ENCODE peak calls at places on chromosomes 16 and 17, in eight cellular contexts. M is hepatocyte; W is stimulated activated CD4-positive, alpha-beta T cell treated with anti-CD3 and anti-CD28 coated beads, Interleukin-1b, Interleukin-23, amount 100 ng/mL, for 4 hours; Q is EH; V is EL; L is right atrium auricular region; T is ACHN; H is globus pallidus. U is an unnamed sample.

GRCh38 chr17:83171661-83172060 is 92.3 kb downstream of the METRNL start:
- DNase-seq in M (peak), W (no peak), Q (no peak), V (peak), L (peak), T (no peak), H (no peak), U (no peak)

GRCh38 chr16:11079657-11080187 is 135.4 kb downstream of the CLEC16A start:
- DNase-seq in M (peak), W (no peak), Q (peak), V (peak), L (no peak), T (peak), H (no peak), U (peak)

GRCh38 chr17:59699786-59700185 is 7.4 kb downstream of the PTRH2 start:
- DNase-seq in M (no peak), W (no peak), Q (no peak), V (no peak), L (no peak), T (no peak), H (no peak), U (no peak)

GRCh38 chr17:39687546-39688474 is at the start of gene PGAP3:
- DNase-seq in M (peak), W (peak), Q (peak), V (peak), L (peak), T (peak), H (peak), U (peak)

GRCh38 chr17:50133028-50133768 is 3.2 kb upstream of the SAMD14 start:
- DNase-seq in M (peak), W (no peak), Q (peak), V (peak), L (no peak), T (peak), H (no peak), U (peak)

GRCh38 chr16:27786221-27786848 is 236.4 kb downstream of the KATNIP start:
- DNase-seq in M (no peak), W (no peak), Q (no peak), V (no peak), L (no peak), T (no peak), H (no peak), U (no peak)

GRCh38 chr16:85231959-85232358 is 119.7 kb upstream of the CIBAR2 start:
- DNase-seq in M (no peak), W (no peak), Q (no peak), V (no peak), L (peak), T (no peak), H (no peak), U (no peak)

GRCh38 chr16:9042943-9043680 is 48.3 kb upstream of the HAPSTR1 start:
- DNase-seq in M (no peak), W (no peak), Q (peak), V (peak), L (no peak), T (no peak), H (no peak), U (peak)

GRCh38 chr17:75832164-75832651 is 12.0 kb downstream of the UNC13D start:
- DNase-seq in M (no peak), W (no peak), Q (peak), V (peak), L (no peak), T (no peak), H (no peak), U (peak)

GRCh38 chr17:3773511-3773910 is 27.5 kb downstream of the ITGAE start:
- DNase-seq in M (no peak), W (no peak), Q (peak), V (peak), L (no peak), T (peak), H (no peak), U (peak)

GRCh38 chr17:8375738-8376259 is 705 bp downstream of the KRABD2 start:
- DNase-seq in M (peak), W (no peak), Q (no peak), V (no peak), L (no peak), T (peak), H (no peak), U (peak)

GRCh38 chr17:44774271-44775135 is 15.7 kb downstream of the ADAM11 start:
- DNase-seq in M (peak), W (peak), Q (peak), V (peak), L (peak), T (peak), H (peak), U (peak)

GRCh38 chr17:75937652-75938051 is 3.2 kb downstream of the FBF1 start:
- DNase-seq in M (no peak), W (no peak), Q (no peak), V (no peak), L (no peak), T (no peak), H (no peak), U (no peak)

GRCh38 chr16:68361485-68361884 is 50.7 kb downstream of the PRMT7 start:
- DNase-seq in M (no peak), W (no peak), Q (no peak), V (no peak), L (no peak), T (no peak), H (no peak), U (peak)

GRCh38 chr17:49315551-49315951 is 46.5 kb downstream of the ZNF652 start:
- DNase-seq in M (peak), W (peak), Q (peak), V (peak), L (peak), T (peak), H (peak), U (peak)

GRCh38 chr16:1818204-1818872 is 8.3 kb downstream of the HAGH start:
- DNase-seq in M (no peak), W (no peak), Q (no peak), V (no peak), L (no peak), T (no peak), H (no peak), U (no peak)

GRCh38 chr17:61389670-61390478 is 9.8 kb upstream of the TBX2 start:
- DNase-seq in M (peak), W (peak), Q (peak), V (peak), L (no peak), T (peak), H (no peak), U (peak)

GRCh38 chr17:60720763-60721531 is 43.3 kb downstream of the BCAS3 start:
- DNase-seq in M (peak), W (no peak), Q (peak), V (peak), L (no peak), T (peak), H (peak), U (peak)

GRCh38 chr16:4381072-4381934 is 9.7 kb downstream of the VASN start:
- DNase-seq in M (no peak), W (no peak), Q (no peak), V (no peak), L (no peak), T (no peak), H (peak), U (no peak)

GRCh38 chr16:7101054-7101453 is 231.6 kb upstream of the RBFOX1 start:
- DNase-seq in M (no peak), W (no peak), Q (no peak), V (no peak), L (no peak), T (no peak), H (no peak), U (no peak)

GRCh38 chr16:30459456-30459855 is 13.1 kb upstream of the ITGAL start:
- DNase-seq in M (no peak), W (no peak), Q (no peak), V (no peak), L (no peak), T (no peak), H (no peak), U (no peak)

GRCh38 chr16:67240506-67240905 is 6.8 kb downstream of the FHOD1 start:
- DNase-seq in M (no peak), W (no peak), Q (peak), V (peak), L (no peak), T (no peak), H (no peak), U (peak)

GRCh38 chr17:34314279-34314678 is 5.0 kb upstream of the CCL8 start:
- DNase-seq in M (no peak), W (no peak), Q (peak), V (peak), L (peak), T (no peak), H (no peak), U (peak)

GRCh38 chr17:57957886-57958285 is 2.7 kb upstream of the CUEDC1 start:
- DNase-seq in M (no peak), W (no peak), Q (no peak), V (no peak), L (peak), T (no peak), H (no peak), U (no peak)

GRCh38 chr16:29644973-29645698 is 17.9 kb upstream of the SPN start:
- DNase-seq in M (no peak), W (no peak), Q (no peak), V (no peak), L (no peak), T (no peak), H (no peak), U (no peak)